ENCODE peak calls at places on chromosomes 6 and 20, in eight cellular contexts. One of them, this sample, is unnamed.

GRCh38 chr20:23340524-23340923 is 10.1 kb upstream of the NXT1 start:
- DNase-seq in HL-60: no peak
- DNase-seq in mesenteric fat pad: no peak
- DNase-seq in adrenal gland: peak
- DNase-seq in RCC 7860: peak
- DNase-seq in GM04504: no peak
- DNase-seq in CD8-positive, alpha-beta T cell: no peak
- DNase-seq in stromal cell of bone marrow: no peak
- DNase-seq in this sample: no peak

GRCh38 chr6:1387632-1388031 is 1.7 kb upstream of the FOXF2 start:
- DNase-seq in HL-60: no peak
- DNase-seq in mesenteric fat pad: no peak
- DNase-seq in adrenal gland: no peak
- DNase-seq in RCC 7860: no peak
- DNase-seq in GM04504: no peak
- DNase-seq in CD8-positive, alpha-beta T cell: no peak
- DNase-seq in stromal cell of bone marrow: no peak
- DNase-seq in this sample: no peak

GRCh38 chr6:3176562-3177355 is 19.4 kb upstream of the TUBB2A start:
- DNase-seq in HL-60: peak
- DNase-seq in mesenteric fat pad: no peak
- DNase-seq in adrenal gland: peak
- DNase-seq in RCC 7860: peak
- DNase-seq in GM04504: peak
- DNase-seq in CD8-positive, alpha-beta T cell: no peak
- DNase-seq in stromal cell of bone marrow: peak
- DNase-seq in this sample: peak

GRCh38 chr6:69422474-69422873 is 374.3 kb downstream of the LMBRD1 start:
- DNase-seq in HL-60: no peak
- DNase-seq in mesenteric fat pad: no peak
- DNase-seq in adrenal gland: no peak
- DNase-seq in RCC 7860: no peak
- DNase-seq in GM04504: no peak
- DNase-seq in CD8-positive, alpha-beta T cell: no peak
- DNase-seq in stromal cell of bone marrow: no peak
- DNase-seq in this sample: no peak

GRCh38 chr6:73857341-73857890 is 161.4 kb downstream of the CD109 start:
- DNase-seq in HL-60: no peak
- DNase-seq in mesenteric fat pad: no peak
- DNase-seq in adrenal gland: no peak
- DNase-seq in RCC 7860: no peak
- DNase-seq in GM04504: no peak
- DNase-seq in CD8-positive, alpha-beta T cell: no peak
- DNase-seq in stromal cell of bone marrow: no peak
- DNase-seq in this sample: no peak

GRCh38 chr6:134932121-134932520 is 17.8 kb downstream of the ALDH8A1 start:
- DNase-seq in HL-60: no peak
- DNase-seq in mesenteric fat pad: no peak
- DNase-seq in adrenal gland: no peak
- DNase-seq in RCC 7860: no peak
- DNase-seq in GM04504: no peak
- DNase-seq in CD8-positive, alpha-beta T cell: no peak
- DNase-seq in stromal cell of bone marrow: no peak
- DNase-seq in this sample: no peak

GRCh38 chr6:151475653-151476523 is 17.9 kb upstream of the CCDC170 start:
- DNase-seq in HL-60: no peak
- DNase-seq in mesenteric fat pad: no peak
- DNase-seq in adrenal gland: peak
- DNase-seq in RCC 7860: peak
- DNase-seq in GM04504: no peak
- DNase-seq in CD8-positive, alpha-beta T cell: no peak
- DNase-seq in stromal cell of bone marrow: no peak
- DNase-seq in this sample: no peak

GRCh38 chr6:126054258-126054702 is 67.9 kb downstream of the TRMT11 start:
- DNase-seq in HL-60: no peak
- DNase-seq in mesenteric fat pad: no peak
- DNase-seq in adrenal gland: peak
- DNase-seq in RCC 7860: no peak
- DNase-seq in GM04504: no peak
- DNase-seq in CD8-positive, alpha-beta T cell: no peak
- DNase-seq in stromal cell of bone marrow: no peak
- DNase-seq in this sample: no peak

GRCh38 chr6:109892451-109893435 is 85.4 kb upstream of the GPR6 start:
- DNase-seq in HL-60: no peak
- DNase-seq in mesenteric fat pad: no peak
- DNase-seq in adrenal gland: no peak
- DNase-seq in RCC 7860: no peak
- DNase-seq in GM04504: no peak
- DNase-seq in CD8-positive, alpha-beta T cell: no peak
- DNase-seq in stromal cell of bone marrow: no peak
- DNase-seq in this sample: no peak

GRCh38 chr20:33026072-33026778 is 5.2 kb upstream of the BPIFB6 start:
- DNase-seq in HL-60: no peak
- DNase-seq in mesenteric fat pad: no peak
- DNase-seq in adrenal gland: no peak
- DNase-seq in RCC 7860: no peak
- DNase-seq in GM04504: no peak
- DNase-seq in CD8-positive, alpha-beta T cell: no peak
- DNase-seq in stromal cell of bone marrow: no peak
- DNase-seq in this sample: no peak

GRCh38 chr6:47209632-47210031 is 100.1 kb downstream of the TNFRSF21 start:
- DNase-seq in HL-60: no peak
- DNase-seq in mesenteric fat pad: no peak
- DNase-seq in adrenal gland: no peak
- DNase-seq in RCC 7860: no peak
- DNase-seq in GM04504: peak
- DNase-seq in CD8-positive, alpha-beta T cell: no peak
- DNase-seq in stromal cell of bone marrow: no peak
- DNase-seq in this sample: peak

GRCh38 chr6:126035764-126036163 is 49.4 kb downstream of the TRMT11 start:
- DNase-seq in HL-60: no peak
- DNase-seq in mesenteric fat pad: no peak
- DNase-seq in adrenal gland: no peak
- DNase-seq in RCC 7860: no peak
- DNase-seq in GM04504: no peak
- DNase-seq in CD8-positive, alpha-beta T cell: no peak
- DNase-seq in stromal cell of bone marrow: no peak
- DNase-seq in this sample: no peak

GRCh38 chr20:59428006-59428405 is 127.6 kb downstream of the EDN3 start:
- DNase-seq in HL-60: no peak
- DNase-seq in mesenteric fat pad: no peak
- DNase-seq in adrenal gland: no peak
- DNase-seq in RCC 7860: no peak
- DNase-seq in GM04504: no peak
- DNase-seq in CD8-positive, alpha-beta T cell: no peak
- DNase-seq in stromal cell of bone marrow: no peak
- DNase-seq in this sample: no peak

GRCh38 chr20:51093240-51093763 is 70.4 kb upstream of the KCNG1 start:
- DNase-seq in HL-60: no peak
- DNase-seq in mesenteric fat pad: no peak
- DNase-seq in adrenal gland: no peak
- DNase-seq in RCC 7860: no peak
- DNase-seq in GM04504: no peak
- DNase-seq in CD8-positive, alpha-beta T cell: no peak
- DNase-seq in stromal cell of bone marrow: no peak
- DNase-seq in this sample: no peak

GRCh38 chr6:5373430-5373829 is 112.1 kb downstream of the FARS2 start:
- DNase-seq in HL-60: no peak
- DNase-seq in mesenteric fat pad: no peak
- DNase-seq in adrenal gland: no peak
- DNase-seq in RCC 7860: no peak
- DNase-seq in GM04504: no peak
- DNase-seq in CD8-positive, alpha-beta T cell: no peak
- DNase-seq in stromal cell of bone marrow: no peak
- DNase-seq in this sample: no peak

GRCh38 chr6:111711476-111711875 is 105.8 kb upstream of the TRAF3IP2 start:
- DNase-seq in HL-60: no peak
- DNase-seq in mesenteric fat pad: no peak
- DNase-seq in adrenal gland: no peak
- DNase-seq in RCC 7860: no peak
- DNase-seq in GM04504: no peak
- DNase-seq in CD8-positive, alpha-beta T cell: no peak
- DNase-seq in stromal cell of bone marrow: no peak
- DNase-seq in this sample: no peak

GRCh38 chr6:91816335-91816734 is 1229.5 kb upstream of the MAP3K7 start:
- DNase-seq in HL-60: no peak
- DNase-seq in mesenteric fat pad: no peak
- DNase-seq in adrenal gland: no peak
- DNase-seq in RCC 7860: no peak
- DNase-seq in GM04504: no peak
- DNase-seq in CD8-positive, alpha-beta T cell: no peak
- DNase-seq in stromal cell of bone marrow: no peak
- DNase-seq in this sample: no peak

GRCh38 chr6:148746363-148747144 is at the start of gene UST:
- DNase-seq in HL-60: no peak
- DNase-seq in mesenteric fat pad: no peak
- DNase-seq in adrenal gland: peak
- DNase-seq in RCC 7860: peak
- DNase-seq in GM04504: peak
- DNase-seq in CD8-positive, alpha-beta T cell: peak
- DNase-seq in stromal cell of bone marrow: peak
- DNase-seq in this sample: peak

GRCh38 chr20:49615401-49616153 is 47.6 kb upstream of the PTGIS start:
- DNase-seq in HL-60: no peak
- DNase-seq in mesenteric fat pad: no peak
- DNase-seq in adrenal gland: peak
- DNase-seq in RCC 7860: peak
- DNase-seq in GM04504: no peak
- DNase-seq in CD8-positive, alpha-beta T cell: no peak
- DNase-seq in stromal cell of bone marrow: no peak
- DNase-seq in this sample: peak

GRCh38 chr20:56624786-56625681 is 4.1 kb upstream of the TFAP2C start:
- DNase-seq in HL-60: no peak
- DNase-seq in mesenteric fat pad: no peak
- DNase-seq in adrenal gland: no peak
- DNase-seq in RCC 7860: no peak
- DNase-seq in GM04504: no peak
- DNase-seq in CD8-positive, alpha-beta T cell: no peak
- DNase-seq in stromal cell of bone marrow: no peak
- DNase-seq in this sample: no peak

GRCh38 chr6:13425971-13426931 is 61.1 kb downstream of the GFOD1 start:
- DNase-seq in HL-60: no peak
- DNase-seq in mesenteric fat pad: no peak
- DNase-seq in adrenal gland: no peak
- DNase-seq in RCC 7860: peak
- DNase-seq in GM04504: no peak
- DNase-seq in CD8-positive, alpha-beta T cell: no peak
- DNase-seq in stromal cell of bone marrow: peak
- DNase-seq in this sample: peak

GRCh38 chr6:138601128-138601527 is 101.8 kb upstream of the NHSL1 start:
- DNase-seq in HL-60: no peak
- DNase-seq in mesenteric fat pad: no peak
- DNase-seq in adrenal gland: no peak
- DNase-seq in RCC 7860: no peak
- DNase-seq in GM04504: no peak
- DNase-seq in CD8-positive, alpha-beta T cell: no peak
- DNase-seq in stromal cell of bone marrow: peak
- DNase-seq in this sample: no peak

GRCh38 chr6:110537208-110538123 is 61.1 kb upstream of the SLC22A16 start:
- DNase-seq in HL-60: no peak
- DNase-seq in mesenteric fat pad: no peak
- DNase-seq in adrenal gland: no peak
- DNase-seq in RCC 7860: peak
- DNase-seq in GM04504: peak
- DNase-seq in CD8-positive, alpha-beta T cell: no peak
- DNase-seq in stromal cell of bone marrow: peak
- DNase-seq in this sample: no peak

GRCh38 chr6:169188051-169188863 is 65.4 kb downstream of the THBS2 start:
- DNase-seq in HL-60: no peak
- DNase-seq in mesenteric fat pad: peak
- DNase-seq in adrenal gland: no peak
- DNase-seq in RCC 7860: no peak
- DNase-seq in GM04504: peak
- DNase-seq in CD8-positive, alpha-beta T cell: no peak
- DNase-seq in stromal cell of bone marrow: peak
- DNase-seq in this sample: peak

GRCh38 chr6:34459899-34460593 is 5.8 kb upstream of the PACSIN1 start:
- DNase-seq in HL-60: peak
- DNase-seq in mesenteric fat pad: no peak
- DNase-seq in adrenal gland: peak
- DNase-seq in RCC 7860: peak
- DNase-seq in GM04504: peak
- DNase-seq in CD8-positive, alpha-beta T cell: peak
- DNase-seq in stromal cell of bone marrow: peak
- DNase-seq in this sample: no peak

GRCh38 chr6:170152111-170152926 is 138.6 kb downstream of the DLL1 start:
- DNase-seq in HL-60: no peak
- DNase-seq in mesenteric fat pad: no peak
- DNase-seq in adrenal gland: peak
- DNase-seq in RCC 7860: no peak
- DNase-seq in GM04504: no peak
- DNase-seq in CD8-positive, alpha-beta T cell: no peak
- DNase-seq in stromal cell of bone marrow: no peak
- DNase-seq in this sample: no peak

GRCh38 chr6:170035896-170036295 is 255.0 kb downstream of the DLL1 start:
- DNase-seq in HL-60: no peak
- DNase-seq in mesenteric fat pad: peak
- DNase-seq in adrenal gland: no peak
- DNase-seq in RCC 7860: no peak
- DNase-seq in GM04504: no peak
- DNase-seq in CD8-positive, alpha-beta T cell: no peak
- DNase-seq in stromal cell of bone marrow: no peak
- DNase-seq in this sample: no peak

GRCh38 chr20:41411458-41411857 is 44.8 kb upstream of the EMILIN3 start:
- DNase-seq in HL-60: no peak
- DNase-seq in mesenteric fat pad: no peak
- DNase-seq in adrenal gland: no peak
- DNase-seq in RCC 7860: no peak
- DNase-seq in GM04504: no peak
- DNase-seq in CD8-positive, alpha-beta T cell: no peak
- DNase-seq in stromal cell of bone marrow: peak
- DNase-seq in this sample: no peak

GRCh38 chr20:62675156-62675871 is 33.0 kb downstream of the SLCO4A1 start:
- DNase-seq in HL-60: peak
- DNase-seq in mesenteric fat pad: no peak
- DNase-seq in adrenal gland: no peak
- DNase-seq in RCC 7860: peak
- DNase-seq in GM04504: peak
- DNase-seq in CD8-positive, alpha-beta T cell: no peak
- DNase-seq in stromal cell of bone marrow: no peak
- DNase-seq in this sample: peak

GRCh38 chr20:10007158-10007557 is 27.6 kb upstream of the ANKEF1 start:
- DNase-seq in HL-60: no peak
- DNase-seq in mesenteric fat pad: no peak
- DNase-seq in adrenal gland: no peak
- DNase-seq in RCC 7860: no peak
- DNase-seq in GM04504: no peak
- DNase-seq in CD8-positive, alpha-beta T cell: no peak
- DNase-seq in stromal cell of bone marrow: no peak
- DNase-seq in this sample: no peak

GRCh38 chr6:11153447-11153846 is 41.9 kb upstream of the ERVFRD-1 start:
- DNase-seq in HL-60: no peak
- DNase-seq in mesenteric fat pad: no peak
- DNase-seq in adrenal gland: no peak
- DNase-seq in RCC 7860: no peak
- DNase-seq in GM04504: no peak
- DNase-seq in CD8-positive, alpha-beta T cell: no peak
- DNase-seq in stromal cell of bone marrow: no peak
- DNase-seq in this sample: no peak

GRCh38 chr6:97187951-97188350 is 95.1 kb downstream of the MMS22L start:
- DNase-seq in HL-60: no peak
- DNase-seq in mesenteric fat pad: no peak
- DNase-seq in adrenal gland: no peak
- DNase-seq in RCC 7860: no peak
- DNase-seq in GM04504: no peak
- DNase-seq in CD8-positive, alpha-beta T cell: no peak
- DNase-seq in stromal cell of bone marrow: no peak
- DNase-seq in this sample: no peak

GRCh38 chr6:143271024-143271423 is 179.5 kb downstream of the ADAT2 start:
- DNase-seq in HL-60: no peak
- DNase-seq in mesenteric fat pad: no peak
- DNase-seq in adrenal gland: peak
- DNase-seq in RCC 7860: peak
- DNase-seq in GM04504: peak
- DNase-seq in CD8-positive, alpha-beta T cell: no peak
- DNase-seq in stromal cell of bone marrow: peak
- DNase-seq in this sample: peak

GRCh38 chr20:9981834-9982233 is 53.0 kb upstream of the ANKEF1 start:
- DNase-seq in HL-60: no peak
- DNase-seq in mesenteric fat pad: no peak
- DNase-seq in adrenal gland: no peak
- DNase-seq in RCC 7860: no peak
- DNase-seq in GM04504: no peak
- DNase-seq in CD8-positive, alpha-beta T cell: no peak
- DNase-seq in stromal cell of bone marrow: no peak
- DNase-seq in this sample: no peak